ENCODE peak calls at places on chromosome 17, in four cellular contexts. G is T-helper 2 cell; C is activated naive CD4-positive, alpha-beta T cell; B is AG08395. L is an unnamed sample.

GRCh38 chr17:67855504-67856324 is 30.4 kb downstream of the BPTF start:
- DNase-seq in G (no peak), C (no peak), B (no peak), L (no peak)

GRCh38 chr17:71828182-71828596 is 292.6 kb upstream of the SOX9 start:
- DNase-seq in G (no peak), C (no peak), B (peak), L (peak)

GRCh38 chr17:74831442-74832146 is 28.1 kb downstream of the GRIN2C start:
- DNase-seq in G (no peak), C (no peak), B (no peak), L (no peak)

GRCh38 chr17:78128616-78129384 is at the start of gene TMC6:
- DNase-seq in G (no peak), C (peak), B (no peak), L (no peak)

GRCh38 chr17:71342726-71343125 is 778.1 kb upstream of the SOX9 start:
- DNase-seq in G (no peak), C (no peak), B (peak), L (no peak)

GRCh38 chr17:59899099-59899498 is 6.2 kb downstream of the RPS6KB1 start:
- DNase-seq in G (no peak), C (no peak), B (no peak), L (no peak)

GRCh38 chr17:13140750-13141149 is 122.9 kb upstream of the ELAC2 start:
- DNase-seq in G (no peak), C (no peak), B (peak), L (no peak)

GRCh38 chr17:15479697-15480096 is 12.3 kb upstream of the CDRT4 start:
- DNase-seq in G (no peak), C (no peak), B (no peak), L (peak)

GRCh38 chr17:79087428-79088143 is 13.0 kb downstream of the ENGASE start:
- DNase-seq in G (peak), C (peak), B (peak), L (peak)

GRCh38 chr17:19331134-19331533 is 31.4 kb downstream of the B9D1 start:
- DNase-seq in G (no peak), C (no peak), B (peak), L (peak)

GRCh38 chr17:80822700-80823410 is 168.8 kb upstream of the CHMP6 start:
- DNase-seq in G (no peak), C (no peak), B (no peak), L (no peak)

GRCh38 chr17:79454826-79455225 is 156.0 kb downstream of the RBFOX3 start:
- DNase-seq in G (no peak), C (no peak), B (no peak), L (no peak)

GRCh38 chr17:43740541-43740940 is 18.1 kb downstream of the SOST start:
- DNase-seq in G (no peak), C (no peak), B (peak), L (peak)

GRCh38 chr17:72102366-72102765 is 18.5 kb upstream of the SOX9 start:
- DNase-seq in G (no peak), C (no peak), B (no peak), L (no peak)

GRCh38 chr17:79033741-79034501 is 10.0 kb downstream of the C1QTNF1 start:
- DNase-seq in G (no peak), C (no peak), B (no peak), L (no peak)

GRCh38 chr17:73770115-73770848 is 126.0 kb upstream of the SDK2 start:
- DNase-seq in G (no peak), C (no peak), B (peak), L (peak)

GRCh38 chr17:81399481-81400153 is 4.4 kb downstream of the BAHCC1 start:
- DNase-seq in G (no peak), C (no peak), B (no peak), L (peak)

GRCh38 chr17:76491271-76492184 is 9.7 kb downstream of the RHBDF2 start:
- DNase-seq in G (no peak), C (no peak), B (no peak), L (no peak)

GRCh38 chr17:3796110-3796821 is 4.7 kb downstream of the ITGAE start:
- DNase-seq in G (peak), C (peak), B (no peak), L (no peak)

GRCh38 chr17:2393954-2394749 is 6.7 kb downstream of the MNT start:
- DNase-seq in G (no peak), C (peak), B (no peak), L (no peak)

GRCh38 chr17:74296548-74296936 is 22.5 kb downstream of the DNAI2 start:
- DNase-seq in G (no peak), C (no peak), B (peak), L (peak)

GRCh38 chr17:37430051-37430591 is 23.4 kb downstream of the TADA2A start:
- DNase-seq in G (no peak), C (no peak), B (peak), L (peak)

GRCh38 chr17:57296231-57296630 is 39.9 kb downstream of the MSI2 start:
- DNase-seq in G (no peak), C (no peak), B (no peak), L (no peak)

L was measured in cardiac fibroblast.